ENCODE peak calls at places on chromosome 11, in six cellular contexts. V is mesendoderm, G is HFF-Myc, F is AG09309, Q is body of pancreas, M is astrocyte of the spinal cord. Y is an unnamed sample.

GRCh38 chr11:2204361-2205213 is 33.0 kb upstream of the TH start:
- DNase-seq in F (no peak), M (no peak), V (no peak), Q (no peak), G (no peak), Y (no peak)

GRCh38 chr11:95135155-95135554 is 45.5 kb downstream of the ENDOD1 start:
- DNase-seq in F (no peak), M (no peak), Q (peak), V (no peak), G (no peak), Y (no peak)

GRCh38 chr11:57131080-57131790 is 50.5 kb upstream of the LRRC55 start:
- DNase-seq in F (no peak), G (no peak), M (peak), Q (peak), V (peak), Y (no peak)

GRCh38 chr11:69587454-69588081 is 53.4 kb upstream of the CCND1 start:
- DNase-seq in Q (no peak), V (peak), M (peak), F (peak), G (peak), Y (peak)

GRCh38 chr11:1896468-1896867 is 4.8 kb upstream of the PRR33 start:
- DNase-seq in F (no peak), M (no peak), G (no peak), V (no peak), Q (no peak), Y (no peak)

GRCh38 chr11:72569966-72570892 is 104.0 kb downstream of the PDE2A start:
- DNase-seq in V (no peak), F (peak), Q (peak), G (peak), M (peak), Y (no peak)

GRCh38 chr11:12502041-12502440 is 124.7 kb downstream of the PARVA start:
- DNase-seq in G (no peak), V (no peak), F (peak), M (peak), Q (no peak), Y (no peak)

GRCh38 chr11:128214263-128214662 is 373.1 kb downstream of the ETS1 start:
- DNase-seq in V (no peak), G (no peak), F (no peak), Q (no peak), M (peak), Y (no peak)

GRCh38 chr11:76670475-76671235 is at the start of gene LRRC32:
- DNase-seq in F (no peak), V (peak), M (no peak), G (no peak), Q (peak), Y (no peak)

GRCh38 chr11:123641495-123641840 is 13.0 kb downstream of the SCN3B start:
- DNase-seq in G (no peak), F (no peak), V (no peak), M (no peak), Q (no peak), Y (no peak)

GRCh38 chr11:62806611-62807121 is 1.4 kb upstream of the NXF1 start:
- DNase-seq in F (no peak), G (no peak), Q (peak), M (peak), V (peak), Y (no peak)

GRCh38 chr11:27693398-27693797 is 6.9 kb downstream of the BDNF start:
- DNase-seq in G (no peak), M (no peak), Q (no peak), V (no peak), F (no peak), Y (no peak)

GRCh38 chr11:129249351-129249750 is 57.2 kb upstream of the ARHGAP32 start:
- DNase-seq in M (peak), V (no peak), G (peak), F (peak), Q (no peak), Y (no peak)

GRCh38 chr11:116110802-116111201 is 606.6 kb upstream of the CADM1 start:
- DNase-seq in V (no peak), M (no peak), Q (no peak), F (no peak), G (no peak), Y (no peak)

GRCh38 chr11:133934599-133935550 is 21.9 kb downstream of the IGSF9B start:
- DNase-seq in F (peak), M (no peak), V (peak), Q (no peak), G (no peak), Y (no peak)

GRCh38 chr11:75350122-75350742 is 1.2 kb downstream of the ARRB1 start:
- DNase-seq in V (no peak), Q (no peak), M (no peak), G (no peak), F (no peak), Y (no peak)
- H3K4me3 ChIP-seq in V (peak), Q (no peak), M (no peak), G (peak), F (no peak), Y (no peak)

GRCh38 chr11:83284501-83285051 is 1.6 kb downstream of the CCDC90B start:
- DNase-seq in V (no peak), M (no peak), Q (no peak), F (no peak), G (no peak), Y (no peak)
- H3K4me3 ChIP-seq in V (peak), M (peak), Q (no peak), F (peak), G (peak), Y (peak)

GRCh38 chr11:64449381-64450167 is 90.6 kb downstream of the RPS6KA4 start:
- DNase-seq in M (peak), V (peak), G (peak), Q (peak), F (no peak), Y (peak)
- H3K4me3 ChIP-seq in M (no peak), V (no peak), G (no peak), Q (peak), F (no peak), Y (no peak)

DNA sequence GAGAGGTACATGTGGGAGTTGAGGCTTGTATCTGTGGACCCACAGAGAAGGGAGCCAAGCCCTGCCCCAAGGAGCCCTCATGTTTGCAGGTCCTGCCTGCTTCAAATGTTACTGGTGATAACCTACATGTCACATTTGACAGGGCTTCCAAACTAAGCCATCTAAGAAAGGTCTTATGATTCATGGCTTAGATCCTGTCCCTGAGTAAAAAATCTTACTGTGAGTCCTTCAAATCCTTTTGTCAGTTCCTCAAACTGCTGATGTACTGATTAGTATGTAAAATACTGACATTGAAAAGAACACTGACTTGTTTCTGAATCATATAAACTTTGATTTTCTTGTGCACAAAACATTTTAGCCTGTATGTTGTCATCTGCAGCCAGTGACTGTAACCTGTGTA is 1.0 kb upstream of the PANX1 start:
- DNase-seq in Q (no peak), V (no peak), G (no peak), M (no peak), F (no peak), Y (no peak)
- H3K4me3 ChIP-seq in Q (no peak), V (no peak), G (peak), M (peak), F (peak), Y (peak)

GRCh38 chr11:31809543-31809856 is 1.6 kb downstream of the PAX6 start:
- DNase-seq in F (no peak), M (no peak), V (no peak), G (no peak), Q (no peak), Y (no peak)
- H3K4me3 ChIP-seq in F (no peak), M (peak), V (no peak), G (no peak), Q (no peak), Y (peak)

DNA sequence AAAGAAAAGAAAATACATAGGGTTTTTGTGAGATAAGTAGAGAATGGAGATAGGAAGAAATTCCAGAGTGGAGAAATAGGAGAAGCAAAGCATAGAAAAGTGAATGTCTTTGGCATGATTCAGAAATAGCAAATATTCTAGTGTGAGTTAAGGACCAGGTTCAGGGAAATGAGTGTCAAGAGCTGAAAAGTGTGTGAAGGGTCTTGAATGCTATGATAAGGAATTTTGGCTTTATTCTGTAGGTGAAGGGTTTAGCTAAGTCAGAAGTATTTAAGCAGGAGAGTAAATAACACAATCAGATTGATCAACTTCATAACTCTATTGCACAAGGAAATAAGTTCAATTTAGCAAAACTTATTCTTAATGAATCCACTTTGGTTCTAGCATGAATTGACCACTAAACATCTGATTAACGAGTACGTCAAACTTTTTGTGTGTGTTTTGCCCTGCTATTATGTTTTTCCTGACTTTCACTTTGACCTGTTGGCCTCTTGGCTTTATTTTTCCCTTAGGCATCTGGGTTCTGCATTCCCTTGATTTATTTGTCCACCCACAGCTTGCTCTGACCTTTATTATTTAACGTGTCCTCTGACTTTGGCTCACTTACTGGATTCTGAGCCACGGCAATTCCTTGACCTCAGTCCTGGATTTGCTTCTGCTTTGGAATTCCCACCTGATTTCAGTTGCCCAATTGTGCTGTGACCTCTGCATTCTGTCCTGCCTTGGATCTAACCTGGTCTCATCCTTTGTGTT is 11.9 kb upstream of the TMEM218 start:
- DNase-seq in Q (no peak), V (no peak), G (no peak), M (no peak), F (no peak), Y (no peak)
- H3K4me3 ChIP-seq in Q (no peak), V (no peak), G (no peak), M (no peak), F (no peak), Y (no peak)

DNA sequence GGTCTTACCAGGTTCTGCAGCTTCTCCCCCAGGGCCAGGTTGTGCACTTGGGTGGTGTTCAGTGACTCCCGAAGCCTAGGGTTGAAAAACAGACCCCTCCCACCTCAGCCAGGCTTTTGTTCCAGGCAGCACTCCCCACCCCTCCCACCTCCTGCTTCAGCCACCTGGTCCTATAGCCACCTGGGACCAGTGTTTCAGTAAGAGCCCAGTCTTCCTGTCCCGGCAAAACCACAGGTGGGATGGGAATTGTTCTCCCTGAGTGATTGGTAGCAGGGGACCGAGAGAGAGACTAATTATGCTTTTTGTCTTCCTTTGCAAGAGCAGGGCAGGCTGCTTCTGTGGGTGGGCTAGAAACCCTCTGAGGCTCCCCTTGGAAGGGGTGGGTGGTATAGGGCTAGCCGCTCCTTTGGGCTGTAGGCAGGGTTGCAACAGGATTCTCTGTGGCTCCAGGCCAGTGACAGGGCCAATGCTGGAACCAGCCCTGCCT is 8.5 kb upstream of the NAALADL1 start:
- DNase-seq in F (no peak), Q (no peak), M (no peak), G (no peak), V (no peak), Y (no peak)
- H3K4me3 ChIP-seq in F (no peak), Q (no peak), M (no peak), G (no peak), V (no peak), Y (no peak)

GRCh38 chr11:124895471-124895971 is 2.1 kb downstream of the ROBO4 start:
- DNase-seq in Q (no peak), G (no peak), F (no peak), V (no peak), M (no peak), Y (no peak)

GRCh38 chr11:124898711-124899110 is 1.0 kb upstream of the ROBO4 start:
- DNase-seq in V (peak), M (no peak), Q (no peak), F (no peak), G (peak), Y (no peak)

GRCh38 chr11:124896071-124896750 is 1.5 kb downstream of the ROBO4 start:
- DNase-seq in G (no peak), M (no peak), Q (no peak), V (no peak), F (no peak), Y (peak)

GRCh38 chr11:124897681-124898680 is at the start of gene ROBO4:
- DNase-seq in F (peak), M (peak), V (peak), G (peak), Q (no peak), Y (no peak)

DNA sequence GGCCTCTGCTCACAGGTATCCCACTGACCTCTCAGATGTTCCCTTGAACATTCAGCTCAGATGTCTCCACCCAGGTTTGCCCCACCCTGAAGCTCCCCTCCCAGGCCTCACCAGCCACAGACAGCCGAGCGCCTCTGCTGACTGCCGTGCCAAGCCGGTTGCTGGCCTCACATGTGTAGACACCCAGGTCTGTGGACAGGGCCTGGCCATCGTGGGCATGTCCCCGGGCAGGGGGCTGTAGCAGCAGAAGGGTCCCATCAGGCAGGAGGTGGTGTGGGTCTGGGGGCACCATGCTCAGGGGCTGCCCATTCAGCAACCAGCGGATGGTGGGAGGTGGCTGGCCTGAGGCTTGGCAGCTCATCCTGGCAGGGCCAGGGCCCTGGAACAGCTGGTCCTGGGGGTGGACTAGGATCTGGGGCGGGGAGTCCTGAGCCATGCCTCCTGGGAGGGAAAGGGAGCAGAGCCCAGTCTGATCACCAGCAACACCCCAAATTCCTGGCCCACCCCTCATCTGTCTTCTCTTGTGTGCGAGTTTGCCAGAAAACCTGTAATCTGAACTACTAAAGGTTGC is 759 bp downstream of the ROBO4 start:
- DNase-seq in G (no peak), F (no peak), V (no peak), M (no peak), Q (no peak), Y (no peak)
- H3K4me3 ChIP-seq in G (no peak), F (no peak), V (no peak), M (no peak), Q (no peak), Y (no peak)

Y was measured in SJSA1.